ENCODE peak calls at places on chromosomes 2 and 18, in four cellular contexts. V is GM10248, H is H4, F is H54. C is an unnamed sample.

GRCh38 chr18:47248610-47249343 is 2.7 kb downstream of the SKOR2 start:
- DNase-seq in V (no peak), H (no peak), F (no peak), C (no peak)

GRCh38 chr2:136135924-136136906 is 18.3 kb upstream of the CXCR4 start:
- DNase-seq in V (peak), H (no peak), F (no peak), C (no peak)

GRCh38 chr2:109222825-109223471 is 93.9 kb downstream of the SH3RF3 start:
- DNase-seq in V (no peak), H (no peak), F (no peak), C (no peak)

GRCh38 chr2:74142340-74142739 is 5.4 kb downstream of the BOLA3 start:
- DNase-seq in V (no peak), H (no peak), F (no peak), C (no peak)

GRCh38 chr18:9475643-9476580 is 599 bp downstream of the RALBP1 start:
- DNase-seq in V (peak), H (peak), F (peak), C (peak)

GRCh38 chr2:30721241-30721640 is 86.0 kb downstream of the CAPN13 start:
- DNase-seq in V (no peak), H (no peak), F (no peak), C (no peak)

GRCh38 chr2:898319-898718 is 52.3 kb upstream of the SNTG2 start:
- DNase-seq in V (no peak), H (no peak), F (no peak), C (no peak)

GRCh38 chr2:19127616-19128015 is 230.8 kb downstream of the OSR1 start:
- DNase-seq in V (no peak), H (no peak), F (no peak), C (no peak)

GRCh38 chr2:149021761-149022160 is 16.7 kb upstream of the LYPD6B start:
- DNase-seq in V (peak), H (no peak), F (no peak), C (peak)

GRCh38 chr2:98412751-98413445 is 31.8 kb upstream of the INPP4A start:
- DNase-seq in V (peak), H (peak), F (peak), C (peak)

GRCh38 chr2:178152033-178152432 is 39.8 kb downstream of the RBM45 start:
- DNase-seq in V (no peak), H (peak), F (no peak), C (no peak)

GRCh38 chr2:215870986-215871385 is 142.4 kb downstream of the MREG start:
- DNase-seq in V (no peak), H (peak), F (no peak), C (no peak)

GRCh38 chr2:172806426-172807008 is 70.9 kb downstream of the RAPGEF4 start:
- DNase-seq in V (peak), H (peak), F (peak), C (peak)

C was measured in GM12864.